ENCODE peak calls at places on chromosomes 11 and 22, in nine cellular contexts. Y is psoas muscle; O is NCI-H1930; T is OCI-M1; N is fibroblast of lung; D is foreskin fibroblast; E is activated CD8-positive, alpha-beta memory T cell treated with anti-CD3 and anti-CD28 coated beads for 48 hours; Z is Right ventricle myocardium superior; L is stimulated activated CD4-positive, alpha-beta T cell treated with anti-CD3 and anti-CD28 coated beads, Interleukin-2, amount 100 ng/mL, for 48 hours. H is an unnamed sample.
A peak's percentile ranks its signal among the peaks of the same experiment; 100 is the strongest.

GRCh38 chr11:60840711-60841430 is 1.0 kb upstream of the CCDC86 start:
- DNase-seq in O (no peak), E (no peak), N (peak; percentile 94), T (no peak), D (peak; percentile 92), Z (no peak), Y (peak; percentile 45), L (no peak), H (peak; percentile 86)

GRCh38 chr11:61919841-61920631 is 2.7 kb upstream of the RAB3IL1 start:
- DNase-seq in E (no peak), Y (no peak), L (no peak), N (no peak), Z (no peak), O (no peak), T (peak; percentile 44), D (no peak), H (no peak)

GRCh38 chr11:92061648-92062047 is 163.0 kb upstream of the FAT3 start:
- DNase-seq in T (no peak), Y (no peak), D (no peak), O (no peak), E (no peak), Z (no peak), L (no peak), N (no peak), H (no peak)

GRCh38 chr11:102097175-102097574 is 13.1 kb upstream of the YAP1 start:
- DNase-seq in D (no peak), L (no peak), N (peak; percentile 54), Y (no peak), Z (no peak), T (no peak), E (no peak), O (no peak), H (no peak)

GRCh38 chr11:70918242-70918641 is 334.1 kb downstream of the SHANK2 start:
- DNase-seq in Y (no peak), E (no peak), D (no peak), L (no peak), O (no peak), T (no peak), Z (no peak), N (no peak), H (no peak)

GRCh38 chr11:69574383-69575255 is 66.3 kb upstream of the CCND1 start:
- DNase-seq in Y (no peak), D (no peak), L (no peak), E (no peak), Z (no peak), T (no peak), N (no peak), O (no peak), H (no peak)

GRCh38 chr11:106463154-106463553 is 385.7 kb downstream of the AASDHPPT start:
- DNase-seq in Y (no peak), N (no peak), E (no peak), O (no peak), L (no peak), D (no peak), Z (no peak), T (no peak), H (no peak)

GRCh38 chr11:128379587-128380279 is 207.6 kb downstream of the ETS1 start:
- DNase-seq in N (no peak), L (no peak), Z (no peak), T (no peak), Y (no peak), D (no peak), O (no peak), E (no peak), H (no peak)

GRCh38 chr11:122655527-122656072 is at the start of gene UBASH3B:
- DNase-seq in Z (peak; percentile 87), E (peak; percentile 38), T (peak; percentile 79), O (peak; percentile 45), D (peak; percentile 94), N (peak; percentile 88), Y (peak; percentile 69), L (peak; percentile 60), H (peak; percentile 92)

GRCh38 chr11:121958323-121958977 is 157.6 kb downstream of the BLID start:
- DNase-seq in E (no peak), N (no peak), T (no peak), L (no peak), Y (no peak), D (no peak), O (no peak), Z (no peak), H (no peak)

GRCh38 chr11:117884994-117885393 is 8.5 kb upstream of the FXYD6 start:
- DNase-seq in T (no peak), N (peak; percentile 56), O (no peak), Z (no peak), E (no peak), D (peak; percentile 35), L (no peak), Y (no peak), H (peak; percentile 92)

GRCh38 chr22:29062286-29062949 is 787 bp upstream of the C22orf31 start:
- DNase-seq in O (no peak), N (no peak), L (no peak), Z (no peak), Y (no peak), E (no peak), T (peak; percentile 36), D (peak; percentile 34), H (no peak)

GRCh38 chr22:26547426-26547825 is 35.2 kb upstream of the TFIP11 start:
- DNase-seq in L (peak; percentile 1), E (no peak), Y (no peak), O (no peak), N (no peak), T (no peak), Z (no peak), D (no peak), H (no peak)

GRCh38 chr11:16511109-16511806 is 154.9 kb upstream of the SOX6 start:
- DNase-seq in O (no peak), L (no peak), E (no peak), D (peak; percentile 52), T (no peak), Y (no peak), N (peak; percentile 80), Z (no peak), H (peak; percentile 76)

GRCh38 chr11:80163011-80163410 is 722.2 kb upstream of the TENM4 start:
- DNase-seq in Y (no peak), O (no peak), N (peak; percentile 70), Z (no peak), T (no peak), L (no peak), E (no peak), D (no peak), H (peak; percentile 72)

GRCh38 chr11:74748211-74749126 is at the start of gene RNF169:
- DNase-seq in N (peak; percentile 95), Y (peak; percentile 92), D (peak; percentile 98), O (peak; percentile 80), E (peak; percentile 69), L (peak; percentile 75), T (peak; percentile 100), Z (peak; percentile 96), H (peak; percentile 98)

GRCh38 chr11:111759778-111760407 is 6.3 kb downstream of the PPP2R1B start:
- DNase-seq in Y (no peak), N (no peak), E (no peak), L (no peak), O (no peak), Z (no peak), T (no peak), D (no peak), H (no peak)

GRCh38 chr11:133078591-133079179 is 453.6 kb downstream of the OPCML start:
- DNase-seq in D (peak; percentile 62), E (no peak), Y (peak; percentile 18), O (peak; percentile 17), T (peak; percentile 67), L (peak; percentile 27), Z (peak; percentile 56), N (peak; percentile 43), H (peak; percentile 14)

GRCh38 chr11:1102221-1102971 is 27.7 kb downstream of the MUC2 start:
- DNase-seq in E (no peak), L (no peak), O (no peak), Z (peak; percentile 31), T (no peak), Y (no peak), N (no peak), D (no peak), H (no peak)

GRCh38 chr11:46682773-46683752 is 17.4 kb downstream of the ARHGAP1 start:
- DNase-seq in D (no peak), Z (no peak), O (no peak), N (no peak), Y (no peak), L (no peak), T (no peak), E (no peak), H (peak; percentile 45)

GRCh38 chr22:36236338-36237319 is 2.7 kb downstream of the APOL2 start:
- DNase-seq in T (no peak), Y (no peak), D (no peak), Z (no peak), E (no peak), N (no peak), L (no peak), O (no peak), H (no peak)

GRCh38 chr11:31806944-31807790 is 4.0 kb downstream of the PAX6 start:
- DNase-seq in O (no peak), L (no peak), Z (no peak), T (no peak), N (no peak), Y (no peak), D (no peak), E (no peak), H (no peak)

GRCh38 chr11:134393638-134394037 is 18.4 kb downstream of the B3GAT1 start:
- DNase-seq in D (no peak), O (no peak), T (peak; percentile 40), L (no peak), N (no peak), Z (no peak), Y (no peak), E (no peak), H (no peak)

GRCh38 chr11:16946477-16947282 is 67.5 kb downstream of the PLEKHA7 start:
- DNase-seq in O (no peak), D (no peak), L (no peak), T (no peak), E (no peak), Z (no peak), N (no peak), Y (no peak), H (no peak)

GRCh38 chr11:74019860-74020259 is 11.0 kb upstream of the UCP3 start:
- DNase-seq in Y (no peak), E (peak; percentile 44), O (no peak), D (peak; percentile 22), Z (no peak), T (no peak), N (no peak), L (peak; percentile 61), H (no peak)

GRCh38 chr22:46993626-46994025 is 231.2 kb downstream of the TBC1D22A start:
- DNase-seq in Z (no peak), T (no peak), D (no peak), L (no peak), Y (no peak), O (no peak), E (no peak), N (no peak), H (no peak)

GRCh38 chr22:50713571-50714056 is 24.4 kb upstream of the ACR start:
- DNase-seq in N (no peak), D (no peak), E (no peak), L (no peak), T (no peak), O (no peak), Z (peak; percentile 32), Y (no peak), H (no peak)

GRCh38 chr11:124012697-124013096 is at the start of gene OR10G4:
- DNase-seq in Y (no peak), L (no peak), E (no peak), O (no peak), D (no peak), Z (no peak), N (no peak), T (no peak), H (no peak)

GRCh38 chr22:40588726-40589125 is 47.8 kb downstream of the MRTFA start:
- DNase-seq in O (no peak), L (no peak), D (peak; percentile 84), N (peak; percentile 42), T (no peak), Y (no peak), Z (no peak), E (no peak), H (peak; percentile 78)

H was measured in mesenchymal stem cell.